ENCODE peak calls at places on chromosome 6, in ten cellular contexts. One of them, this sample, is unnamed.

GRCh38 chr6:17687136-17687535 is 19.6 kb downstream of the NUP153 start:
- DNase-seq in upper lobe of right lung: no peak
- DNase-seq in tibial nerve: no peak
- DNase-seq in AG04449: no peak
- DNase-seq in right atrium auricular region: no peak
- DNase-seq in CD4-positive, alpha-beta memory T cell: no peak
- DNase-seq in CD4-positive, CD25-positive, alpha-beta regulatory T cell: no peak
- DNase-seq in right cardiac atrium: no peak
- DNase-seq in epithelial cell of esophagus: no peak
- DNase-seq in heart left ventricle: no peak
- DNase-seq in this sample: no peak

GRCh38 chr6:684831-685636 is 7.9 kb downstream of the EXOC2 start:
- DNase-seq in right atrium auricular region: no peak
- DNase-seq in upper lobe of right lung: no peak
- DNase-seq in CD4-positive, alpha-beta memory T cell: no peak
- DNase-seq in epithelial cell of esophagus: peak
- DNase-seq in tibial nerve: no peak
- DNase-seq in heart left ventricle: no peak
- DNase-seq in CD4-positive, CD25-positive, alpha-beta regulatory T cell: no peak
- DNase-seq in AG04449: no peak
- DNase-seq in right cardiac atrium: no peak
- DNase-seq in this sample: no peak

GRCh38 chr6:159691133-159691962 is 1.7 kb downstream of the SOD2 start:
- DNase-seq in upper lobe of right lung: no peak
- DNase-seq in heart left ventricle: peak
- DNase-seq in right cardiac atrium: no peak
- DNase-seq in epithelial cell of esophagus: peak
- DNase-seq in CD4-positive, CD25-positive, alpha-beta regulatory T cell: no peak
- DNase-seq in tibial nerve: peak
- DNase-seq in AG04449: peak
- DNase-seq in CD4-positive, alpha-beta memory T cell: peak
- DNase-seq in right atrium auricular region: no peak
- DNase-seq in this sample: no peak

GRCh38 chr6:27889628-27890315 is 22.4 kb downstream of the OR2B2 start:
- DNase-seq in right cardiac atrium: no peak
- DNase-seq in CD4-positive, CD25-positive, alpha-beta regulatory T cell: no peak
- DNase-seq in tibial nerve: no peak
- DNase-seq in heart left ventricle: no peak
- DNase-seq in AG04449: no peak
- DNase-seq in epithelial cell of esophagus: no peak
- DNase-seq in upper lobe of right lung: no peak
- DNase-seq in CD4-positive, alpha-beta memory T cell: no peak
- DNase-seq in right atrium auricular region: no peak
- DNase-seq in this sample: no peak

GRCh38 chr6:95576621-95577316 is 566 bp upstream of the MANEA start:
- DNase-seq in right atrium auricular region: no peak
- DNase-seq in CD4-positive, alpha-beta memory T cell: peak
- DNase-seq in upper lobe of right lung: no peak
- DNase-seq in CD4-positive, CD25-positive, alpha-beta regulatory T cell: no peak
- DNase-seq in heart left ventricle: no peak
- DNase-seq in epithelial cell of esophagus: peak
- DNase-seq in tibial nerve: no peak
- DNase-seq in right cardiac atrium: no peak
- DNase-seq in AG04449: no peak
- DNase-seq in this sample: no peak

GRCh38 chr6:135008072-135008940 is 46.3 kb downstream of the HBS1L start:
- DNase-seq in upper lobe of right lung: no peak
- DNase-seq in CD4-positive, alpha-beta memory T cell: no peak
- DNase-seq in AG04449: no peak
- DNase-seq in right cardiac atrium: no peak
- DNase-seq in right atrium auricular region: no peak
- DNase-seq in CD4-positive, CD25-positive, alpha-beta regulatory T cell: no peak
- DNase-seq in epithelial cell of esophagus: no peak
- DNase-seq in heart left ventricle: no peak
- DNase-seq in tibial nerve: no peak
- DNase-seq in this sample: no peak

GRCh38 chr6:158943380-158944032 is 56.5 kb downstream of the RSPH3 start:
- DNase-seq in CD4-positive, CD25-positive, alpha-beta regulatory T cell: no peak
- DNase-seq in epithelial cell of esophagus: no peak
- DNase-seq in tibial nerve: no peak
- DNase-seq in right atrium auricular region: no peak
- DNase-seq in right cardiac atrium: no peak
- DNase-seq in upper lobe of right lung: no peak
- DNase-seq in CD4-positive, alpha-beta memory T cell: no peak
- DNase-seq in AG04449: no peak
- DNase-seq in heart left ventricle: no peak
- DNase-seq in this sample: no peak

GRCh38 chr6:47464052-47464451 is 13.5 kb upstream of the CD2AP start:
- DNase-seq in AG04449: no peak
- DNase-seq in tibial nerve: no peak
- DNase-seq in heart left ventricle: no peak
- DNase-seq in right atrium auricular region: no peak
- DNase-seq in right cardiac atrium: no peak
- DNase-seq in CD4-positive, alpha-beta memory T cell: no peak
- DNase-seq in upper lobe of right lung: no peak
- DNase-seq in CD4-positive, CD25-positive, alpha-beta regulatory T cell: no peak
- DNase-seq in epithelial cell of esophagus: peak
- DNase-seq in this sample: no peak

GRCh38 chr6:150208606-150209352 is 65.9 kb downstream of the PPP1R14C start:
- DNase-seq in heart left ventricle: no peak
- DNase-seq in tibial nerve: no peak
- DNase-seq in right cardiac atrium: peak
- DNase-seq in epithelial cell of esophagus: peak
- DNase-seq in AG04449: no peak
- DNase-seq in right atrium auricular region: no peak
- DNase-seq in upper lobe of right lung: no peak
- DNase-seq in CD4-positive, alpha-beta memory T cell: no peak
- DNase-seq in CD4-positive, CD25-positive, alpha-beta regulatory T cell: no peak
- DNase-seq in this sample: no peak

GRCh38 chr6:6588924-6589696 is 590 bp downstream of the LY86 start:
- DNase-seq in epithelial cell of esophagus: no peak
- DNase-seq in right cardiac atrium: no peak
- DNase-seq in right atrium auricular region: no peak
- DNase-seq in tibial nerve: no peak
- DNase-seq in upper lobe of right lung: no peak
- DNase-seq in AG04449: no peak
- DNase-seq in heart left ventricle: no peak
- DNase-seq in CD4-positive, CD25-positive, alpha-beta regulatory T cell: no peak
- DNase-seq in CD4-positive, alpha-beta memory T cell: no peak
- DNase-seq in this sample: no peak

DNA sequence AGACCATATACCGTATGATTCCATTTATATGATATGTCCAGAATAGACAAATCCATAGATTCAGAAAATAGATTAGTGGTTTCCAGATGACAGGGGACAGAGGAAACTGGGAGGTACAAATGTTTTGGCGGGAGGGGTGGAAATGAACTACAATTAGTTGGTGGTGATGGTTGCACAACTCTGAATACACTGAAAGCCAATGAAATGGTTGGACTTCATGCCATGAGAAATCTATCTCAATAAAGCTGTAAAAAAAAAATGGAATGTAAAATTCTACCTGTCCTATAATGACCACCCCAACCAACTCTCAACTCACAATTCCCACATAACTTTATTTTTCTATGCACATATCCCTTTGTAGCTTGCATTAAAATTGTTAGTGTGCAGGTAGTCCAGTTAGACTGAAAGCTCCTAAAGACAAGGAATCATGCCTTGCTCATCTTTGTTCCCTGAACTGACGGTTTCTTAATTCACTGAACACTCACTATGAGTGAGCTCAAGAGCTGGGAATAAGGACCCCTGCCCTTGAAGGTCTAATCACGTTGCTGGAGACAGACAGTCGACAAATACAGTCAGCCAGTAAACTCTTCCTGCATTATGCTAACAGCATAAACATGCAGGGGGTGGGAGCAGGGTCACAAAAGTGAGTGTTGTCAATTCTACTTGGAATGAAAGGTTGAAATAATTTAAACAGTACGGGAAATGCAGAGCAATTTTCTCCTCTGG is 1.4 kb downstream of the DCDC2 start:
- DNase-seq in tibial nerve: no peak
- DNase-seq in upper lobe of right lung: no peak
- DNase-seq in right cardiac atrium: no peak
- DNase-seq in CD4-positive, alpha-beta memory T cell: no peak
- DNase-seq in AG04449: no peak
- DNase-seq in CD4-positive, CD25-positive, alpha-beta regulatory T cell: no peak
- DNase-seq in right atrium auricular region: no peak
- DNase-seq in epithelial cell of esophagus: no peak
- DNase-seq in heart left ventricle: no peak
- DNase-seq in this sample: no peak
- H3K4me3 ChIP-seq in tibial nerve: no peak
- H3K4me3 ChIP-seq in upper lobe of right lung: peak
- H3K4me3 ChIP-seq in right cardiac atrium: no peak
- H3K4me3 ChIP-seq in CD4-positive, alpha-beta memory T cell: no peak
- H3K4me3 ChIP-seq in AG04449: no peak
- H3K4me3 ChIP-seq in CD4-positive, CD25-positive, alpha-beta regulatory T cell: no peak
- H3K4me3 ChIP-seq in right atrium auricular region: no peak
- H3K4me3 ChIP-seq in epithelial cell of esophagus: no peak
- H3K4me3 ChIP-seq in heart left ventricle: no peak
- H3K4me3 ChIP-seq in this sample: no peak

GRCh38 chr6:42345696-42346416 is 105.9 kb downstream of the TRERF1 start:
- DNase-seq in epithelial cell of esophagus: no peak
- DNase-seq in tibial nerve: no peak
- DNase-seq in CD4-positive, CD25-positive, alpha-beta regulatory T cell: no peak
- DNase-seq in heart left ventricle: no peak
- DNase-seq in right cardiac atrium: no peak
- DNase-seq in upper lobe of right lung: no peak
- DNase-seq in CD4-positive, alpha-beta memory T cell: no peak
- DNase-seq in right atrium auricular region: no peak
- DNase-seq in AG04449: no peak
- DNase-seq in this sample: no peak
- H3K4me3 ChIP-seq in epithelial cell of esophagus: no peak
- H3K4me3 ChIP-seq in tibial nerve: no peak
- H3K4me3 ChIP-seq in CD4-positive, CD25-positive, alpha-beta regulatory T cell: no peak
- H3K4me3 ChIP-seq in heart left ventricle: no peak
- H3K4me3 ChIP-seq in right cardiac atrium: no peak
- H3K4me3 ChIP-seq in upper lobe of right lung: no peak
- H3K4me3 ChIP-seq in CD4-positive, alpha-beta memory T cell: no peak
- H3K4me3 ChIP-seq in right atrium auricular region: no peak
- H3K4me3 ChIP-seq in AG04449: no peak
- H3K4me3 ChIP-seq in this sample: no peak

GRCh38 chr6:92196320-92196719 is 1223.0 kb downstream of the EPHA7 start:
- DNase-seq in CD4-positive, CD25-positive, alpha-beta regulatory T cell: no peak
- DNase-seq in epithelial cell of esophagus: no peak
- DNase-seq in right cardiac atrium: no peak
- DNase-seq in tibial nerve: no peak
- DNase-seq in right atrium auricular region: no peak
- DNase-seq in AG04449: no peak
- DNase-seq in upper lobe of right lung: no peak
- DNase-seq in CD4-positive, alpha-beta memory T cell: no peak
- DNase-seq in heart left ventricle: no peak
- DNase-seq in this sample: no peak

GRCh38 chr6:92201618-92202017 is 1217.7 kb downstream of the EPHA7 start:
- DNase-seq in CD4-positive, CD25-positive, alpha-beta regulatory T cell: no peak
- DNase-seq in CD4-positive, alpha-beta memory T cell: no peak
- DNase-seq in right cardiac atrium: no peak
- DNase-seq in heart left ventricle: no peak
- DNase-seq in right atrium auricular region: no peak
- DNase-seq in epithelial cell of esophagus: peak
- DNase-seq in upper lobe of right lung: no peak
- DNase-seq in AG04449: no peak
- DNase-seq in tibial nerve: no peak
- DNase-seq in this sample: no peak
- H3K4me3 ChIP-seq in CD4-positive, CD25-positive, alpha-beta regulatory T cell: no peak
- H3K4me3 ChIP-seq in CD4-positive, alpha-beta memory T cell: no peak
- H3K4me3 ChIP-seq in right cardiac atrium: no peak
- H3K4me3 ChIP-seq in heart left ventricle: no peak
- H3K4me3 ChIP-seq in right atrium auricular region: no peak
- H3K4me3 ChIP-seq in epithelial cell of esophagus: no peak
- H3K4me3 ChIP-seq in upper lobe of right lung: no peak
- H3K4me3 ChIP-seq in AG04449: no peak
- H3K4me3 ChIP-seq in tibial nerve: no peak
- H3K4me3 ChIP-seq in this sample: no peak

GRCh38 chr6:131948692-131949614 is 2.2 kb downstream of the CCN2 start:
- DNase-seq in right cardiac atrium: peak
- DNase-seq in CD4-positive, alpha-beta memory T cell: no peak
- DNase-seq in CD4-positive, CD25-positive, alpha-beta regulatory T cell: no peak
- DNase-seq in tibial nerve: peak
- DNase-seq in right atrium auricular region: no peak
- DNase-seq in epithelial cell of esophagus: peak
- DNase-seq in upper lobe of right lung: no peak
- DNase-seq in AG04449: peak
- DNase-seq in heart left ventricle: peak
- DNase-seq in this sample: no peak

GRCh38 chr6:131946992-131947955 is 3.9 kb downstream of the CCN2 start:
- DNase-seq in CD4-positive, CD25-positive, alpha-beta regulatory T cell: no peak
- DNase-seq in right cardiac atrium: no peak
- DNase-seq in upper lobe of right lung: no peak
- DNase-seq in tibial nerve: no peak
- DNase-seq in epithelial cell of esophagus: peak
- DNase-seq in AG04449: peak
- DNase-seq in right atrium auricular region: no peak
- DNase-seq in CD4-positive, alpha-beta memory T cell: no peak
- DNase-seq in heart left ventricle: no peak
- DNase-seq in this sample: no peak

GRCh38 chr6:131946404-131946991 is 4.7 kb downstream of the CCN2 start:
- DNase-seq in right atrium auricular region: no peak
- DNase-seq in AG04449: no peak
- DNase-seq in CD4-positive, CD25-positive, alpha-beta regulatory T cell: no peak
- DNase-seq in heart left ventricle: no peak
- DNase-seq in right cardiac atrium: no peak
- DNase-seq in upper lobe of right lung: no peak
- DNase-seq in tibial nerve: no peak
- DNase-seq in epithelial cell of esophagus: no peak
- DNase-seq in CD4-positive, alpha-beta memory T cell: no peak
- DNase-seq in this sample: no peak

GRCh38 chr6:131949615-131949908 is 1.6 kb downstream of the CCN2 start:
- DNase-seq in tibial nerve: peak
- DNase-seq in right cardiac atrium: no peak
- DNase-seq in epithelial cell of esophagus: no peak
- DNase-seq in AG04449: no peak
- DNase-seq in CD4-positive, alpha-beta memory T cell: no peak
- DNase-seq in upper lobe of right lung: no peak
- DNase-seq in right atrium auricular region: no peak
- DNase-seq in heart left ventricle: no peak
- DNase-seq in CD4-positive, CD25-positive, alpha-beta regulatory T cell: no peak
- DNase-seq in this sample: no peak

DNA sequence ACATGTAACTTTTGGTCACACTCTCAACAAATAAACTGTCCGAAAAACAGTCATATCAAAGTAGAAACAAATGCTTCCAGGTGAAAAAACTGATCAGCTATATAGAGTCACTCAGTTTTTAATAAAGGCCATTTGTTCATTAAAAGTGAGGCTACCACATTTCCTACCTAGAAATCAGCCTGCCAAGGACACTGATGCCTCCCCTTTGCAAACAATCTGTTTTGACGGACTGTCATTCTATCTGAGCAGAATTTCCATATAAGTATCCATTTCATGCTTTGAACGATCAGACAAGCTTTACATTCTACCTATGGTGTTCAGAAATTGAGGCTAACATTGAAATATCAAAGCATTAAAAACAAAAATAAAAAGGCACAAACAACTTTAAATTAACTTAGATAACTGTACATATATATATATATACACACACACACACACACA is 2.9 kb downstream of the CCN2 start:
- DNase-seq in AG04449: peak
- DNase-seq in heart left ventricle: no peak
- DNase-seq in CD4-positive, alpha-beta memory T cell: no peak
- DNase-seq in right cardiac atrium: no peak
- DNase-seq in CD4-positive, CD25-positive, alpha-beta regulatory T cell: no peak
- DNase-seq in epithelial cell of esophagus: peak
- DNase-seq in upper lobe of right lung: no peak
- DNase-seq in tibial nerve: no peak
- DNase-seq in right atrium auricular region: no peak
- DNase-seq in this sample: no peak
- H3K4me3 ChIP-seq in AG04449: peak
- H3K4me3 ChIP-seq in heart left ventricle: peak
- H3K4me3 ChIP-seq in CD4-positive, alpha-beta memory T cell: no peak
- H3K4me3 ChIP-seq in right cardiac atrium: peak
- H3K4me3 ChIP-seq in CD4-positive, CD25-positive, alpha-beta regulatory T cell: no peak
- H3K4me3 ChIP-seq in epithelial cell of esophagus: no peak
- H3K4me3 ChIP-seq in upper lobe of right lung: peak
- H3K4me3 ChIP-seq in tibial nerve: peak
- H3K4me3 ChIP-seq in right atrium auricular region: peak
- H3K4me3 ChIP-seq in this sample: no peak

This sample was measured in effector memory CD4-positive, alpha-beta T cell.